ENCODE peak calls at places on chromosomes 1 and 21, in ten cellular contexts. K is MCF 10A, C is uterus, Y is ascending aorta, L is thoracic aorta, A is colonic mucosa, Q is tibial artery, Z is B cell, G is WTC11, U is transverse colon. I is an unnamed sample.

GRCh38 chr1:11680270-11681070 is 478 bp downstream of the MAD2L2 start:
- DNase-seq in K (no peak), C (peak; percentile 30), Y (no peak), L (no peak), A (no peak), Q (no peak), Z (peak; percentile 60), G (no peak), U (peak; percentile 22), I (no peak)

GRCh38 chr1:36067871-36068270 is 16.0 kb upstream of the TEKT2 start:
- DNase-seq in K (no peak), C (no peak), Y (no peak), L (no peak), A (no peak), Q (no peak), Z (no peak), G (no peak), U (no peak), I (no peak)

GRCh38 chr1:86499987-86500593 is 31.4 kb downstream of the CLCA1 start:
- DNase-seq in K (peak; percentile 28), C (no peak), Y (no peak), L (no peak), A (no peak), Q (no peak), Z (no peak), G (no peak), U (no peak), I (no peak)

GRCh38 chr1:150609726-150610125 is 19.7 kb downstream of the ENSA start:
- DNase-seq in K (no peak), C (no peak), Y (no peak), L (no peak), A (no peak), Q (peak; percentile 51), Z (no peak), G (no peak), U (no peak), I (no peak)

GRCh38 chr1:27257155-27257554 is 22.7 kb downstream of the WDTC1 start:
- DNase-seq in K (no peak), C (no peak), Y (no peak), L (no peak), A (no peak), Q (no peak), Z (no peak), G (no peak), U (no peak), I (peak; percentile 40)

GRCh38 chr1:247747616-247748015 is 325 bp downstream of the OR14A2 start:
- DNase-seq in K (peak; percentile 67), C (no peak), Y (no peak), L (no peak), A (no peak), Q (no peak), Z (no peak), G (no peak), U (no peak), I (no peak)

GRCh38 chr1:36350659-36351171 is 27.3 kb upstream of the EVA1B start:
- DNase-seq in K (peak; percentile 77), C (no peak), Y (no peak), L (peak; percentile 60), A (no peak), Q (peak; percentile 86), Z (peak; percentile 52), G (no peak), U (no peak), I (peak; percentile 80)

GRCh38 chr1:103230061-103230460 is 121.7 kb upstream of the COL11A1 start:
- DNase-seq in K (no peak), C (no peak), Y (no peak), L (no peak), A (no peak), Q (no peak), Z (no peak), G (no peak), U (no peak), I (no peak)

GRCh38 chr21:36744190-36744559 is 45.3 kb downstream of the SIM2 start:
- DNase-seq in K (no peak), C (no peak), Y (no peak), L (no peak), A (no peak), Q (no peak), Z (no peak), G (no peak), U (no peak), I (no peak)

DNA sequence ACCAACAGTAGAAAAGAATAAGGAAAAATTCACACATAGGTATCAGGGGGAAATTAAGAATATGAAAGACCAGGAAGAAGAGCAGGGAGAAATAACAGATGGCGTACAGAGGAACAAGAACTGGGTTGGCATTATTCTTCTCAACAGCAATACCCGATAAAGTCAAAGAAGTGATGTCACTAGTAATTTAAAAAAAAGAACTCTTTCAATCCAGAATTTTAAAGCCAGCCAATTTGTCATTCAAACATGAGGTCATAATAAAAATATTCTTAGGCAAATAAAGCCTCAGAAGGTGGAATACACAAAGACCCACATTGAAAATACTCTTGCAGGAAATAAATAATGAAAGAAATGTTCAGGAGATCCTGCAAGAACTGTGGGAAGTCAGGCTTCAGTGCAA is 8.8 kb downstream of the NCMAP start:
- DNase-seq in K (no peak), C (no peak), Y (no peak), L (no peak), A (no peak), Q (no peak), Z (no peak), G (no peak), U (no peak), I (no peak)
- TF ChIP-seq CTCF in K (no peak), C (no peak), Y (no peak), L (no peak), A (no peak), Q (no peak), Z (no peak), G (no peak), U (no peak), I (no peak)

GRCh38 chr1:16348414-16349182 is 3.7 kb downstream of the FBXO42 start:
- DNase-seq in K (peak; percentile 69), C (no peak), Y (no peak), L (no peak), A (no peak), Q (no peak), Z (no peak), G (no peak), U (no peak), I (peak; percentile 79)

GRCh38 chr1:16351994-16352841 is at the start of gene FBXO42:
- DNase-seq in K (peak; percentile 89), C (peak; percentile 89), Y (peak; percentile 61), L (peak; percentile 55), A (peak; percentile 91), Q (peak; percentile 95), Z (peak; percentile 94), G (peak; percentile 93), U (peak; percentile 92), I (peak; percentile 93)

GRCh38 chr1:16352842-16353535 is 709 bp upstream of the FBXO42 start:
- DNase-seq in K (no peak), C (no peak), Y (no peak), L (no peak), A (peak; percentile 39), Q (peak; percentile 57), Z (no peak), G (no peak), U (peak; percentile 29), I (peak; percentile 43)

GRCh38 chr1:16349847-16350406 is 2.4 kb downstream of the FBXO42 start:
- DNase-seq in K (no peak), C (no peak), Y (no peak), L (no peak), A (no peak), Q (no peak), Z (no peak), G (no peak), U (no peak), I (peak; percentile 33)

GRCh38 chr1:16351449-16351993 is 759 bp downstream of the FBXO42 start:
- DNase-seq in K (no peak), C (no peak), Y (no peak), L (no peak), A (peak; percentile 39), Q (peak; percentile 60), Z (no peak), G (no peak), U (no peak), I (peak; percentile 39)
- TF ChIP-seq CTCF in K (no peak), C (no peak), Y (no peak), L (no peak), A (no peak), Q (no peak), Z (no peak), G (no peak), U (no peak), I (no peak)

GRCh38 chr21:42321845-42322244 is 6.6 kb upstream of the TFF3 start:
- DNase-seq in K (no peak), C (no peak), Y (no peak), L (no peak), A (no peak), Q (no peak), Z (no peak), G (no peak), U (no peak), I (no peak)

GRCh38 chr21:42320791-42321190 is 5.6 kb upstream of the TFF3 start:
- DNase-seq in K (no peak), C (no peak), Y (no peak), L (no peak), A (peak; percentile 17), Q (no peak), Z (no peak), G (no peak), U (no peak), I (no peak)

GRCh38 chr21:42321231-42321630 is 6.0 kb upstream of the TFF3 start:
- DNase-seq in K (no peak), C (no peak), Y (no peak), L (no peak), A (no peak), Q (no peak), Z (no peak), G (no peak), U (no peak), I (no peak)

GRCh38 chr21:42319368-42319767 is 4.2 kb upstream of the TFF3 start:
- DNase-seq in K (no peak), C (peak; percentile 0), Y (no peak), L (no peak), A (peak; percentile 51), Q (no peak), Z (no peak), G (no peak), U (no peak), I (no peak)

GRCh38 chr21:42319851-42320602 is 4.8 kb upstream of the TFF3 start:
- DNase-seq in K (no peak), C (peak; percentile 3), Y (no peak), L (no peak), A (peak; percentile 59), Q (no peak), Z (no peak), G (no peak), U (no peak), I (no peak)
- TF ChIP-seq CTCF in K (no peak), C (no peak), Y (no peak), L (no peak), A (no peak), Q (no peak), Z (no peak), G (no peak), U (no peak), I (no peak)

DNA sequence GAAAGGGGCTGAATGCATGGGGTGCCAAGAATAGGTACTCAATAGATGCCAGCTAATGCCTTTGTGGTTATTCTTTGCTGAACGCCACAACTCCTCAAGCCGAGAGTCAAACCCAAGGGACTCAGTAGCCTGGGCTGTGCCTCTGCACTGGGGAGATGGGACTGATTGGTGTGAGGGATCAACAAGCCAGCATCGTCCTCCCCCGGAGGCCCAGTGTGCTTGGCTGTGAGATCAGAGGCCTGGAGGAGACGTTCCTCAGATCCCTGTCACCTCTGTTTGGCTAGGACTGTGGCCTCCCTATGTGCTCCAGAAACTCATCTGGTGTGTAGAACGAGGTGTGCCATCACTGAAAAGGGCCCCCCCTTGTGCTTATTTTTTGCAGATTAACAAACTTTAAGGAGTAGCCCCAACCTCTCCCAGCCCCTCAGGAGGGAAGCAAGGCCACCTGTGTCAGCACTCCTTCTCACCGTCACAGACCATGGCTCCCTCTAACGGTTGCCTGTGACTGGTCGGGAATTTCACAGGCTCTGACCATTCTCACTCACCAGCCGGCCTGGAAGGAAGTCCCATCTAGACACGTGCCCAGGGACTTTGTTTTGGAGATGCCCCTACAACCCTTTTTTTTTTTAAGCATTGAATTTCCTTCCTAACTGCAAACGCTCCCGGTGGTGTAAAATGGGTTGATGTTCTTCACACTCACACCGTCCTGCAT is 194.0 kb upstream of the VAMP3 start:
- DNase-seq in K (no peak), C (no peak), Y (peak; percentile 4), L (no peak), A (no peak), Q (peak; percentile 57), Z (no peak), G (peak; percentile 40), U (no peak), I (peak; percentile 18)
- TF ChIP-seq CTCF in K (no peak), C (no peak), Y (no peak), L (no peak), A (no peak), Q (peak; percentile 5), Z (no peak), G (no peak), U (no peak), I (peak; percentile 26)

I was measured in epithelial cell of esophagus.